ENCODE peak calls at places on chromosome 5, in nine cellular contexts. A is tibial artery; U is GM12878; W is heart right ventricle; T is mesendoderm; R is stomach; B is spleen; D is CD8-positive, alpha-beta memory T cell; Z is cardiac muscle cell. X is an unnamed sample. For H3K27me3, the result is how much of the 10 kb centered on the place peaks cover.

GRCh38 chr5:151151793-151152192 is 5.8 kb downstream of the ANXA6 start:
- DNase-seq in A (peak), R (no peak), D (no peak), T (no peak), U (peak), B (no peak), W (no peak), Z (peak), X (peak)

GRCh38 chr5:134397196-134397595 is 14.5 kb downstream of the CDKN2AIPNL start:
- DNase-seq in U (no peak), A (no peak), B (no peak), T (no peak), Z (no peak), D (no peak), R (no peak), W (no peak), X (no peak)

GRCh38 chr5:158923799-158924551 is 175.7 kb downstream of the EBF1 start:
- DNase-seq in U (peak), W (no peak), Z (no peak), D (no peak), R (no peak), A (no peak), T (peak), B (no peak), X (no peak)

GRCh38 chr5:6356578-6357164 is 21.7 kb downstream of the MED10 start:
- DNase-seq in U (no peak), B (no peak), T (no peak), A (no peak), Z (no peak), D (no peak), W (no peak), R (no peak), X (no peak)

GRCh38 chr5:38697013-38697412 is 140.6 kb upstream of the LIFR start:
- DNase-seq in A (no peak), W (no peak), Z (peak), U (no peak), R (no peak), D (no peak), T (peak), B (no peak), X (no peak)

GRCh38 chr5:170389250-170389902 is at the start of gene KCNMB1:
- DNase-seq in D (no peak), B (no peak), Z (no peak), R (no peak), U (no peak), W (peak), T (peak), A (peak), X (no peak)

GRCh38 chr5:33738097-33738496 is 153.7 kb downstream of the ADAMTS12 start:
- DNase-seq in Z (no peak), A (no peak), D (no peak), B (no peak), R (no peak), W (no peak), U (no peak), T (no peak), X (no peak)

GRCh38 chr5:106894964-106895363 is 775.8 kb downstream of the EFNA5 start:
- DNase-seq in W (no peak), T (peak), B (no peak), R (no peak), Z (peak), A (no peak), U (no peak), D (no peak), X (no peak)

GRCh38 chr5:74539986-74540385 is 100.5 kb downstream of the ENC1 start:
- DNase-seq in W (no peak), B (no peak), R (peak), D (no peak), A (no peak), T (no peak), Z (no peak), U (no peak), X (no peak)
- H3K27me3 ChIP-seq in W (under half), B (under half), R (under half), D (under half), A (under half), T (under half), Z (under half), U (under half), X (under half)

DNA sequence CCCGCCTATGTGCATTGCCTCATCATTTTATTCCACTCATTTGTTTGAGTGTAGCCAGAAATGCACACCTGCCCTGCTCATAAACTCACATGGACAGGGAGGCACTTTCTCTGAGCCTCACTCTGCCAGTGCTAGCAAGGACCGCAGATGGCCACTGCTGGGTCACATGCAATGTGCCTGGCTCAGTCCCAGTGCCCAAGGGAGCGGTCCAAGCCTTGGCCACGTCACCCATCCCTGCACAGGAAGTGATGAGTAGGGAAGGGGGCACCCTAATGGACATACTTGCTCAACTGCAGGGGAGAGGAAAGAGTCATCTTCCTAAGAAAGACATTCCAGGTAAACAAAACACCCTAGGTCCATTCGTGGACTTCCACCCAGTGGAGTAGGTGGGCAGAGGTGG is 630.9 kb downstream of the IRX1 start:
- DNase-seq in T (no peak), Z (no peak), U (no peak), A (no peak), R (no peak), W (no peak), D (no peak), B (no peak), X (no peak)
- H3K27ac ChIP-seq in T (no peak), Z (no peak), U (no peak), A (no peak), R (no peak), W (no peak), D (no peak), B (no peak), X (no peak)

GRCh38 chr5:55188656-55189380 is 15.8 kb upstream of the CDC20B start:
- DNase-seq in W (no peak), B (no peak), D (no peak), R (no peak), Z (no peak), T (no peak), U (no peak), A (no peak), X (no peak)
- H3K27me3 ChIP-seq in W (half or more), B (under half), D (under half), R (half or more), Z (half or more), T (under half), U (under half), A (under half), X (under half)

DNA sequence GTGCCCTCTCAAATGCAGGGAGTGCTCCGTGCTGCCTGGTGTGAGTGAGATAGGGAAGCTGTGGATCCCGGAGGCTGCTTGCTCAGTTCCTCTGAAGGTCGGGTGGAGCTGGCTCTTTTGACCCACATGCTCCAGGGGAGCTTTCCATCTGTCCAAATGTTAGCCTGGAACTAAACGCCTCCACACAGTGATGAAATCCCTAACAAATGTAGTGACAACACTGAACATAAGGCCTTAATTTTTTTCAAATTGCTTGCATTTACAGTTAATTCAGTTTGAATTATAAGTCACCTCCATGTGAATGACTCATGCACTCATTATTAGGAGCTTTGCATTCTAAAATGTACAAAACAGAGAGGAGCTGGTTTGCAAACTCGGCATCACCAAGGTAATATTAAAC is 27.0 kb downstream of the PRDM6 start:
- DNase-seq in A (peak), D (no peak), U (no peak), B (no peak), W (no peak), Z (peak), T (no peak), R (no peak), X (no peak)
- H3K27ac ChIP-seq in A (peak), D (no peak), U (no peak), B (no peak), W (no peak), Z (no peak), T (no peak), R (no peak), X (no peak)

DNA sequence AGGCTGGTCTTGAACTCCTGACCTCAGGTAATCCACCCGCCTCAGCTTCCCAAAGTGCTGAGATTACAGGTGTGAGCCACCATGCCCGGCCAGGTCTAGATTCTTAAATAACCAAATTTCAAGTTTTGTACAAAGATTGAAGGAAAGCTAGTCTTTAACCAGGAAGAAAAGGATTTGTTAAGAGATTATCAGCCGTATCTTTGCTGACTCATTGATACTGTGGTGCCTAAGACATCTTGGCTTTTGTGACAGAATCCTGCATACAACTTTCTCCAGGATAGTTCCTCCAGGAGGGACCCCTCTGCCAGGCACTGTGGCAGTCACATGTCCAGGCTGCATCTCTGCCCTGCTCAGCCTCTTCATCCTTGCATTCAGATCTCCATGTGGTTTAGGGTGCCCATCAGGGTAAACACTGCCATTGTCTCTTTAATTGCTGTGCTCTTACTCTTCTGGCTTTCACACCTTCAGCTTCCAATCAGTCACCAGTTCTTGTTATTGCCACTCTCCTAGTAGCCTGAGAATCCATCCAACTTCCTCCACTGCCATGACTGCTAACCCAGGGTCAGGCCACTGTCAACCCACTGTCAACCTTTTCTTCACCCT is 10.0 kb downstream of the MAP3K1 start:
- DNase-seq in B (peak), W (no peak), Z (no peak), R (no peak), T (peak), D (no peak), A (no peak), U (no peak), X (no peak)
- H3K27me3 ChIP-seq in B (under half), W (under half), Z (under half), R (under half), T (under half), D (under half), A (under half), U (under half), X (under half)

DNA sequence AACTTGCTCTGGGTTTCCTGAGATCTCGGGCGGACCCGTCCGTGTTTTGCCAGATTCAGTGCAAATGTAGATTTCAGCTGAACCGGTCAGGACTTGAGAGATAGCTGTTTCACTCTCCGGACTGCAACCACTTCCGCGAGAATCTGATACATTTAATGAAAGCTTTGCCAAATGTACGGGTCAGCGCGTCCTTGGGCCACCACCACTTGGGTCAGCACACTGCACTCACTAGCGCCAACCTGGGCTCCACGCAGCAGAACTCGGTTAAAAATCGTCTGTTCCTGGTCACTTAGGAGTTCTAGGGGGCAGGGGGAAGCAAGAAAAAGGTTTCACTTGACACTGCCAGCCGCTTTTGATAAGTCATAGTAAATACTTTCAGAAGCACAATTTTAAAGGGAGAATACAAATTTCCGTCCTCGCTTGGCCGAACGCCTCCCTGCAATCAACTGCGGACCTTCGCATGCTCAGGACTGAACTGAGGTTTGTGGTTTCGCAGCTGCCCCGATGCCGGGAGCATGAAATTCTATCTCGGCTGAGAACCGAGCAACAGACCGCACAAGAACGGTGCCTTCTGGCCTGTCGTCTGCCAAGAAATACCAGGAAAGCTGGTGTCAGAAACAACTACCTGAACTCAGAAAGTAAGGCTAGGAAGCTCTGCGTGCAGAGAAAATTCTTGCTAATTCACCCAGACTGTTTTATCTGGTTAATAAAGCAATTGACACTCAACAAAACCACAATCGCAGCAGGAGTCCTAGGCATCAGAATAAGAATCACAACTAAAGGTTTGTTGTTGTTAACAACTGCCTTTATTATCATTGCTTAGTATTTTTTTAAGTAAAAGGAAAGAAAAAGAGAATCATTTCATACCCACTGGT is 4.2 kb upstream of the ISL1 start:
- DNase-seq in R (no peak), T (peak), B (no peak), A (no peak), W (no peak), U (no peak), D (no peak), Z (no peak), X (no peak)
- H3K27ac ChIP-seq in R (peak), T (no peak), B (no peak), A (no peak), W (no peak), U (no peak), D (no peak), Z (no peak), X (no peak)

DNA sequence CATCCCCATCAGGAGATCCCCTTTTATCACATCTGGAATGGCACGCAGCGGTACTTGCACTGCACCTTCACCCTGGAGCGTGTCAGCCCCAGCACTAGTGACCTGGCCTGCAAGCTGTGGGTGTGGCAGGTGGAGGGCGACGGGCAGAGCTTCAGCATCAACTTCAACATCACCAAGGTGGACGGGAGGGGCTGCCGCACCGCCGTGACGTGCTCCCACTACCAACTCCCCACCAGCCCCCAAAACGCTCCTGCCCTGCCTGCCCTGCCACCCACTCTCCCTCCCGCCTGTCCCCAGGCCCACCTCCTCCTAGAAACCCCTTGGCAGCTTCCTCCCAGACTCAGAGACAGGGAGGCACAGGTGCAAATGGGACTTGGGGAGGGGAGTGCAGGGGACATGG is 20.7 kb downstream of the HK3 start:
- DNase-seq in T (no peak), A (no peak), U (no peak), W (no peak), Z (no peak), R (no peak), B (no peak), D (no peak), X (no peak)
- H3K27me3 ChIP-seq in T (under half), A (under half), U (under half), W (under half), Z (under half), R (half or more), B (under half), D (under half), X (under half)

GRCh38 chr5:162268694-162269481 is 201.3 kb downstream of the GABRG2 start:
- DNase-seq in B (no peak), Z (no peak), T (no peak), W (no peak), A (no peak), D (no peak), R (no peak), U (no peak), X (no peak)

GRCh38 chr5:162272417-162272816 is 204.8 kb downstream of the GABRG2 start:
- DNase-seq in A (no peak), D (no peak), R (no peak), W (no peak), T (no peak), Z (no peak), B (no peak), U (no peak), X (no peak)

DNA sequence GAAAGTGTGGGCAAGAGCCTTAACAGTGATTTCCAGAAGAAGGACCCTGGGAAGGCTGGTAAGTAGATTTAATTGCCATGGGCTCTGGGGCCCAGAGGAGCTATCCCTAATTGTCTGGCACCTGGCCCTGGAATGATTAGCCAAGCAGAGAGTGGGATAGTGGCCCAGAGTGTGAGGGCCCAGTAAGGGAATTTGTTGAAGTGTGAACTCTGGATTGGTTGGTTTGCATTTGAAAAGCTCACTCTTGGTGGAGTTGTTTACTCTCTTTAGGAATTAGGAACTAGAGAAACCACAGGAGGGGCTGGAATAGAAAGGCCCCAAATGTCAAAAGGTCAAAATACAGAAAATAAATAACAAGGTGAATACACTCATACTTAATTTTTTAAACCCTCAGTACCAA is 207.1 kb downstream of the GABRG2 start:
- DNase-seq in A (no peak), B (no peak), Z (no peak), D (no peak), W (no peak), T (peak), R (no peak), U (no peak), X (no peak)
- H3K27ac ChIP-seq in A (no peak), B (no peak), Z (no peak), D (no peak), W (no peak), T (peak), R (no peak), U (no peak), X (no peak)

GRCh38 chr5:149282027-149282965 is 10.6 kb downstream of the AFAP1L1 start:
- DNase-seq in R (no peak), Z (no peak), T (no peak), U (no peak), W (no peak), D (no peak), A (no peak), B (no peak), X (no peak)
- H3K27me3 ChIP-seq in R (under half), Z (under half), T (under half), U (under half), W (under half), D (under half), A (under half), B (under half), X (under half)